ENCODE peak calls at places on chromosomes 2 and 18, in seven cellular contexts. P is MCF 10A; O is frontal cortex; R is RPMI7951; U is stimulated activated CD8-positive, alpha-beta memory T cell treated with anti-CD3 and anti-CD28 coated beads, Interleukin-15, amount 100 ng/mL, for 24 hours; X is left ventricle myocardium superior; C is putamen. V is an unnamed sample.

GRCh38 chr2:36952748-36953197 is 13.6 kb downstream of the STRN start:
- DNase-seq in P (peak; percentile 9), O (no peak), R (no peak), U (no peak), X (no peak), C (no peak), V (no peak)

GRCh38 chr18:48889981-48890735 is 60.6 kb downstream of the SMAD7 start:
- DNase-seq in P (no peak), O (no peak), R (no peak), U (no peak), X (no peak), C (peak; percentile 63), V (no peak)

GRCh38 chr18:76412010-76412817 is 82.8 kb downstream of the ZNF516 start:
- DNase-seq in P (no peak), O (no peak), R (peak; percentile 27), U (no peak), X (no peak), C (no peak), V (no peak)

GRCh38 chr2:95062716-95063400 is 37.4 kb downstream of the MAL start:
- DNase-seq in P (no peak), O (no peak), R (no peak), U (no peak), X (no peak), C (no peak), V (no peak)

GRCh38 chr2:80311304-80311703 is 6.8 kb upstream of the LRRTM1 start:
- DNase-seq in P (no peak), O (no peak), R (no peak), U (no peak), X (no peak), C (no peak), V (no peak)

GRCh38 chr2:129922571-129923264 is 56.7 kb upstream of the RAB6C start:
- DNase-seq in P (peak; percentile 2), O (no peak), R (no peak), U (no peak), X (no peak), C (no peak), V (no peak)

GRCh38 chr18:61949946-61950345 is 57.1 kb upstream of the RNF152 start:
- DNase-seq in P (peak; percentile 94), O (no peak), R (peak; percentile 85), U (no peak), X (no peak), C (no peak), V (peak; percentile 18)

GRCh38 chr18:13611058-13611615 is 115.2 kb downstream of the FAM210A start:
- DNase-seq in P (no peak), O (no peak), R (peak; percentile 44), U (no peak), X (peak; percentile 75), C (peak; percentile 81), V (peak; percentile 74)

GRCh38 chr18:49051323-49051967 is 100.7 kb upstream of the SMAD7 start:
- DNase-seq in P (no peak), O (no peak), R (no peak), U (no peak), X (no peak), C (no peak), V (no peak)

GRCh38 chr2:158797963-158798700 is 3.0 kb downstream of the DAPL1 start:
- DNase-seq in P (peak; percentile 52), O (no peak), R (no peak), U (no peak), X (no peak), C (no peak), V (peak; percentile 13)

GRCh38 chr2:105739944-105740734 is 4.6 kb upstream of the NCK2 start:
- DNase-seq in P (no peak), O (no peak), R (peak; percentile 28), U (no peak), X (no peak), C (no peak), V (no peak)

GRCh38 chr2:101307503-101307902 is 998 bp downstream of the RNF149 start:
- DNase-seq in P (peak; percentile 28), O (no peak), R (peak; percentile 2), U (no peak), X (no peak), C (no peak), V (no peak)

GRCh38 chr2:20224716-20225293 is at the start of gene SDC1:
- DNase-seq in P (peak; percentile 45), O (peak; percentile 59), R (peak; percentile 59), U (no peak), X (peak; percentile 73), C (no peak), V (peak; percentile 67)

GRCh38 chr18:76212958-76213357 is 282.1 kb downstream of the ZNF516 start:
- DNase-seq in P (no peak), O (no peak), R (no peak), U (no peak), X (no peak), C (no peak), V (no peak)

GRCh38 chr2:17813742-17814458 is 2.4 kb upstream of the MSGN1 start:
- DNase-seq in P (no peak), O (no peak), R (peak; percentile 82), U (no peak), X (peak; percentile 63), C (no peak), V (no peak)

GRCh38 chr2:140600116-140600515 is 1530.7 kb downstream of the LRP1B start:
- DNase-seq in P (peak; percentile 6), O (no peak), R (no peak), U (no peak), X (no peak), C (no peak), V (no peak)

GRCh38 chr18:48335829-48336228 is 73.4 kb downstream of the ZBTB7C start:
- DNase-seq in P (no peak), O (no peak), R (no peak), U (no peak), X (no peak), C (no peak), V (peak; percentile 61)

GRCh38 chr2:148887349-148888002 is 12.4 kb downstream of the KIF5C start:
- DNase-seq in P (no peak), O (no peak), R (peak; percentile 9), U (no peak), X (no peak), C (no peak), V (no peak)

GRCh38 chr2:223692227-223692947 is 90.2 kb upstream of the SCG2 start:
- DNase-seq in P (peak; percentile 84), O (no peak), R (peak; percentile 63), U (no peak), X (no peak), C (peak; percentile 34), V (peak; percentile 27)

V was measured in ELF-1.